ENCODE peak calls at places on chromosome 1, in seven cellular contexts. G, R, F, T, I, A and E are unnamed samples.

GRCh38 chr1:11985851-11986250 is 5.6 kb downstream of the MFN2 start:
- DNase-seq in R (no peak), F (no peak), A (no peak), G (no peak), I (no peak), T (no peak), E (no peak)

GRCh38 chr1:43847290-43847689 is 86.3 kb upstream of the ARTN start:
- DNase-seq in T (no peak), R (no peak), G (no peak), F (no peak), I (no peak), A (no peak), E (no peak)

GRCh38 chr1:150535511-150536281 is 13.5 kb upstream of the ADAMTSL4 start:
- DNase-seq in A (no peak), G (no peak), R (no peak), F (no peak), I (no peak), T (no peak), E (no peak)

GRCh38 chr1:29425656-29426055 is 189.3 kb downstream of the PTPRU start:
- DNase-seq in T (no peak), F (no peak), A (no peak), G (no peak), R (no peak), I (peak; percentile 32), E (no peak)

GRCh38 chr1:23597635-23598388 is 38.5 kb upstream of the ID3 start:
- DNase-seq in R (no peak), T (no peak), I (no peak), G (no peak), A (no peak), F (no peak), E (no peak)

GRCh38 chr1:92411511-92411910 is 75.2 kb downstream of the GFI1 start:
- DNase-seq in A (no peak), R (no peak), F (no peak), G (no peak), T (no peak), I (no peak), E (peak; percentile 39)

GRCh38 chr1:204986181-204986580 is 56.8 kb upstream of the CNTN2 start:
- DNase-seq in G (no peak), A (no peak), F (no peak), T (no peak), I (no peak), R (no peak), E (no peak)

GRCh38 chr1:1872329-1872994 is 18.4 kb downstream of the GNB1 start:
- DNase-seq in A (no peak), I (no peak), R (no peak), G (no peak), T (no peak), F (no peak), E (no peak)

GRCh38 chr1:51829058-51829457 is 49.5 kb downstream of the NRDC start:
- DNase-seq in G (no peak), I (no peak), T (no peak), R (no peak), A (no peak), F (no peak), E (no peak)

GRCh38 chr1:39368045-39368444 is 123.4 kb upstream of the BMP8A start:
- DNase-seq in A (no peak), T (no peak), G (no peak), R (no peak), I (no peak), F (no peak), E (no peak)

GRCh38 chr1:51326839-51327238 is 3.5 kb downstream of the TTC39A start:
- DNase-seq in R (no peak), I (no peak), A (no peak), T (no peak), G (no peak), F (no peak), E (no peak)

GRCh38 chr1:24364605-24364974 is 45.4 kb downstream of the GRHL3 start:
- DNase-seq in I (no peak), F (no peak), R (peak; percentile 70), T (no peak), G (no peak), A (no peak), E (no peak)

GRCh38 chr1:203271018-203271743 is 34.1 kb upstream of the BTG2 start:
- DNase-seq in F (peak; percentile 68), A (no peak), I (peak; percentile 56), R (peak; percentile 54), G (peak; percentile 47), T (no peak), E (peak; percentile 57)

GRCh38 chr1:60903591-60903990 is 178.8 kb upstream of the NFIA start:
- DNase-seq in G (no peak), F (no peak), R (no peak), I (no peak), T (no peak), A (no peak), E (no peak)

GRCh38 chr1:197184190-197184589 is 37.7 kb upstream of the ASPM start:
- DNase-seq in F (peak; percentile 42), T (no peak), R (no peak), I (no peak), A (no peak), G (no peak), E (no peak)

GRCh38 chr1:36482724-36483388 is at the start of gene CSF3R:
- DNase-seq in T (no peak), A (no peak), R (no peak), I (no peak), F (no peak), G (no peak), E (no peak)

GRCh38 chr1:199743227-199743626 is 284.3 kb upstream of the NR5A2 start:
- DNase-seq in F (no peak), T (no peak), A (no peak), R (no peak), I (no peak), G (no peak), E (no peak)

GRCh38 chr1:24938276-24938675 is 8.2 kb upstream of the RUNX3 start:
- DNase-seq in G (no peak), A (no peak), T (no peak), I (no peak), R (no peak), F (no peak), E (no peak)

GRCh38 chr1:160377585-160378206 is 10.8 kb downstream of the NHLH1 start:
- DNase-seq in T (no peak), F (no peak), A (no peak), R (no peak), G (no peak), I (no peak), E (no peak)

GRCh38 chr1:43227138-43227836 is 42.5 kb upstream of the TMEM125 start:
- DNase-seq in R (peak; percentile 66), T (peak; percentile 34), F (peak; percentile 88), G (peak; percentile 96), A (peak; percentile 64), I (peak; percentile 98), E (peak; percentile 82)

GRCh38 chr1:72000809-72001208 is 281.5 kb downstream of the NEGR1 start:
- DNase-seq in T (no peak), G (no peak), F (no peak), R (no peak), I (no peak), A (no peak), E (no peak)

DNA sequence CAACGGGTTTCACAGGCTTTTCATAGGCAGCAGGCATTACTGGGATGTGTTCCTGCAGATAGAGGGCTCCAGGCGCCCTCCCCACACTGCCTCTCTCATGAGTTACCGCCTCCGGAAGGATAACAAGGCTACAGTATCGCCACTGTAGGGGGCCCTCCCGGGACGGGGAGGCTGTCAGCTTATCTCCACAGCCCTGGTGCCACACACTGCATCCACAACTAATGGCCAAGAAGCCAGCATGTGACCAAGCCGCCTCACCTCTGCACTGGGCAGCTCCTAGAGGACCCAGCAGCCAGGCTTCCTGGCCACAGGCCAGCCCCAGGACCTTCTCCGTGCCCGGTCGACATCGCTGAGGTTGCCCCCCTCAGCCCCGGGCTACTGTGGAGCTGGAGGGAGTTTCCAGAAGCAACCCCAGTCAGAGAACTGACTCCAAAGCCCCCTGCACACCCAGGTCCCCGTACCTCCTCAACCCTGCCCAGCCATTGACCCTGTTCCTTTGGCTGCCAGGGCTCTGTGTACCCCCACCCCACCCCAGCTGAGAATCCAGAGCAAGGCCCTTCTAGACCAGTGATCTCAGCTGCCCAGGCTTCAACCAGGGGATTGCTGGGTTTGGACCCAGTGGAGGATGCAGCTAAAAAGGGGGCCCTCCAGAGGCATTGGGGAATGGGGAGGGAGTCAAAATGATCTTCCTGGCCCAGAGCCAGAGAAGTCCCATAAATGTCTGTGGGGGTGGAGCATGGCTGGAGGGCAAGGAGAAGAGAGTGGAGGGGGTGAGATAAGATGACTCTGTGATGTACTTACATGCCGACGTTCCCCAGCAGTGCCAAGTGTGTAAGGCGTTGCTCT is 45.0 kb downstream of the NEK2 start:
- DNase-seq in F (peak; percentile 93), G (peak; percentile 43), I (peak; percentile 66), R (no peak), T (no peak), A (peak; percentile 83), E (peak; percentile 77)
- TF ChIP-seq SP1 in F (peak; percentile 63), G (no peak), I (no peak), R (no peak), T (no peak), A (no peak), E (no peak)

DNA sequence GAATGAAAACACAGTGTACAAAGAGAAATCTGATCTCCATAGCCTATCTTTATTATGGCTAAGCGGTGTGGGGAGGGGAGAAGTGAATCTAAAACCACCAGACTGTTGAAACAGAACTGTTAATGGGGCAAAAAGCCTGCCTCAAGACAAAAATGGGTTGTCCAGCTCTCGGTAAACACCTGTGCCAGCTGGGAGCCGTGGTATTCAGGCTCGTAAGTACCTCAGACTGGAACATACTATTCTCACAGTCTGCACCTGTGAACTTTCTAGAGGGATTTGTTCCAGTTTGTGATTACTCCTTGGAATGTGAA is 42.7 kb upstream of the ATP1A1 start:
- DNase-seq in G (no peak), R (no peak), T (no peak), F (no peak), A (no peak), I (no peak), E (no peak)
- TF ChIP-seq SP1 in G (no peak), R (no peak), T (no peak), F (no peak), A (no peak), I (no peak), E (no peak)

DNA sequence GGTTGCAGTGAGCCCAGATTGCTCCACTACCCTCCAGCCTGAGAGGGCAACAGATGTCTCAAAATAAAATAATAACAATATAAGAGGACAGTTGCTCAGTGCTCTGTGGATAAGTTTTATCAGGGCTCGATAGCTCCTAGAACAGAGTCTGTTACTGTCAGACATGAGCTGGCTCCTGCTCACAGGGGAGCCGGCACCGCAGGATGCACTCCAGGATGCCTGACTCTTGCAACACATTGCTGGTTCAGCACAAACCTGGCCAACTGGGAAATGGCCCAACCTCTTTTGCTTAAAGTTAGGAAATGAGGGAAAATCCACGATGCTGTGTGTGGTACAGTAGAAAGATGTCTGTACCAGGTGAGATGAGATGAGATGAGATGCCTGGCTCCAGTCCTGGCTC is 5.8 kb upstream of the CTSE start:
- DNase-seq in I (peak; percentile 20), A (no peak), F (no peak), R (no peak), G (no peak), T (no peak), E (no peak)
- TF ChIP-seq SP1 in I (no peak), A (no peak), F (no peak), R (no peak), G (no peak), T (no peak), E (no peak)

DNA sequence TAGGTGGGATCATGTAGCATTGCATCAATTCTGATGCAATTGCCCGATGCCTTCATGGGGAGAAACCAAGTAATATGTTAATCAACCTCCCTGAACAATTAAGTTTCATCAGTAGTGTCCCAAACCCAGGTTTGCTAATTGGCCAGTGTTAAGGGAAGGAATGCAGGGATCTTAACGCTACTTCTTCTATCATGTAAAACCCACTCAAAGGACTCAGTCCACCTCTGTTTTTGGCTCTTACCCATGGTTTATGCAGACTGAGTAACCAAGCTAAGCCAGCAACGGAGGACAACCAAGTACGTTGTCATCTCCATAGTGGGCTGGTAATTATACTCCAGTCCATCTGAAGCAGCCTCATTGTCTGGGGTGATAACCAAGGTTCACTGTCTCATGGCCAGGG is 203.0 kb upstream of the FMN2 start:
- DNase-seq in I (no peak), T (no peak), F (no peak), A (no peak), R (no peak), G (no peak), E (no peak)
- TF ChIP-seq SP1 in I (no peak), T (no peak), F (no peak), A (no peak), R (no peak), G (no peak), E (no peak)